ENCODE peak calls at places on chromosomes 16 and 17, in eight cellular contexts. P is AG10803; B is neural progenitor cell; Y is CD8-positive, alpha-beta T cell; X is A549; D is GM23338; R is AG04450; Z is endothelial cell of umbilical vein. H is an unnamed sample.

GRCh38 chr16:86805210-86805609 is 226.9 kb downstream of the FOXL1 start:
- DNase-seq in R (no peak), P (no peak), B (no peak), D (no peak), X (no peak), Y (no peak), Z (no peak), H (no peak)

GRCh38 chr17:75639771-75640555 is 6.7 kb downstream of the SMIM5 start:
- DNase-seq in X (no peak), Y (no peak), R (no peak), B (no peak), D (no peak), P (no peak), Z (no peak), H (no peak)

GRCh38 chr17:49459401-49459984 is 35.6 kb upstream of the NGFR start:
- DNase-seq in X (no peak), R (no peak), D (peak), P (no peak), Y (no peak), B (no peak), Z (no peak), H (no peak)

GRCh38 chr16:84834403-84834772 is 14.6 kb downstream of the CRISPLD2 start:
- DNase-seq in P (peak), Y (no peak), Z (no peak), D (no peak), R (no peak), B (no peak), X (no peak), H (no peak)

GRCh38 chr16:4097826-4098240 is 18.4 kb downstream of the ADCY9 start:
- DNase-seq in Z (peak), Y (no peak), B (no peak), D (peak), X (peak), P (peak), R (peak), H (no peak)

GRCh38 chr17:43907425-43907981 is at the start of gene MPP2:
- DNase-seq in X (peak), D (peak), B (peak), Z (peak), Y (peak), R (peak), P (peak), H (no peak)

GRCh38 chr16:24253192-24253591 is 2.9 kb upstream of the CACNG3 start:
- DNase-seq in R (no peak), B (peak), X (peak), Z (peak), Y (peak), D (peak), P (peak), H (no peak)

GRCh38 chr16:85541619-85542547 is 71.2 kb upstream of the GSE1 start:
- DNase-seq in D (peak), R (no peak), Z (no peak), X (no peak), Y (no peak), P (peak), B (no peak), H (no peak)

GRCh38 chr16:11452746-11453344 is 107.6 kb downstream of the RMI2 start:
- DNase-seq in X (no peak), R (no peak), P (no peak), B (no peak), Z (no peak), D (no peak), Y (no peak), H (no peak)

GRCh38 chr16:83908798-83909197 is 9.9 kb downstream of the MLYCD start:
- DNase-seq in X (no peak), R (no peak), B (no peak), P (no peak), D (no peak), Y (no peak), Z (no peak), H (no peak)

GRCh38 chr17:32627233-32628008 is 140.6 kb downstream of the CDK5R1 start:
- DNase-seq in B (peak), Y (no peak), Z (no peak), X (no peak), R (no peak), D (peak), P (peak), H (no peak)

GRCh38 chr16:84369938-84370627 is 1.7 kb downstream of the ATP2C2 start:
- DNase-seq in R (no peak), D (peak), X (no peak), Y (no peak), P (no peak), B (no peak), Z (no peak), H (no peak)

GRCh38 chr17:48544356-48545021 is 420 bp downstream of the HOXB2 start:
- DNase-seq in B (peak), X (no peak), Y (peak), R (peak), D (peak), Z (peak), P (peak), H (no peak)

GRCh38 chr17:57471941-57472368 is 215.6 kb downstream of the MSI2 start:
- DNase-seq in B (peak), P (no peak), X (no peak), D (peak), R (no peak), Y (no peak), Z (no peak), H (no peak)

GRCh38 chr16:70437017-70437581 is 1.8 kb downstream of the ST3GAL2 start:
- DNase-seq in Y (no peak), D (peak), Z (peak), P (peak), X (no peak), R (peak), B (peak), H (peak)

GRCh38 chr17:35254107-35254802 is 11.4 kb downstream of the SLFN5 start:
- DNase-seq in B (no peak), Y (no peak), X (peak), R (peak), D (no peak), Z (peak), P (peak), H (peak)

GRCh38 chr16:11610580-11610979 is 23.9 kb upstream of the LITAF start:
- DNase-seq in R (no peak), B (no peak), Y (no peak), X (peak), Z (no peak), D (no peak), P (no peak), H (no peak)

GRCh38 chr16:1707193-1707790 is 1.3 kb downstream of the MAPK8IP3 start:
- DNase-seq in D (peak), Z (peak), B (peak), Y (no peak), P (peak), R (no peak), X (no peak), H (no peak)

GRCh38 chr17:74502866-74503265 is 28.4 kb downstream of the CD300LB start:
- DNase-seq in Y (no peak), P (no peak), R (no peak), X (no peak), Z (no peak), B (no peak), D (no peak), H (no peak)

GRCh38 chr17:76529224-76529642 is 8.3 kb downstream of the CYGB start:
- DNase-seq in R (no peak), D (no peak), Z (peak), B (no peak), Y (no peak), P (peak), X (no peak), H (peak)

GRCh38 chr17:1109606-1110523 is 69.9 kb downstream of the ABR start:
- DNase-seq in B (peak), Y (no peak), X (peak), D (peak), P (no peak), R (no peak), Z (no peak), H (no peak)

GRCh38 chr16:55421225-55421624 is 57.8 kb upstream of the MMP2 start:
- DNase-seq in B (no peak), Y (no peak), X (no peak), P (no peak), Z (no peak), R (no peak), D (no peak), H (no peak)

GRCh38 chr17:2691069-2691871 is 20.3 kb downstream of the CLUH start:
- DNase-seq in D (no peak), B (no peak), X (no peak), R (no peak), P (no peak), Z (no peak), Y (no peak), H (no peak)

GRCh38 chr16:80058236-80058635 is 457.7 kb upstream of the MAF start:
- DNase-seq in Z (no peak), D (no peak), P (peak), X (no peak), B (no peak), R (no peak), Y (no peak), H (no peak)

GRCh38 chr17:61656721-61657217 is 65.8 kb upstream of the NACA2 start:
- DNase-seq in B (no peak), P (no peak), X (no peak), Z (peak), R (no peak), Y (no peak), D (no peak), H (no peak)

GRCh38 chr17:46160169-46160568 is 33.1 kb downstream of the KANSL1 start:
- DNase-seq in Y (no peak), D (no peak), Z (no peak), X (no peak), R (no peak), B (no peak), P (no peak), H (no peak)

GRCh38 chr17:33929181-33929724 is 325.8 kb upstream of the CCL2 start:
- DNase-seq in Z (no peak), Y (no peak), B (peak), R (no peak), D (peak), P (no peak), X (no peak), H (no peak)

GRCh38 chr16:68470461-68471150 is 22.3 kb upstream of the SMPD3 start:
- DNase-seq in D (no peak), Z (no peak), X (no peak), B (no peak), P (no peak), Y (peak), R (no peak), H (no peak)
- H3K4me3 ChIP-seq in D (no peak), Z (no peak), X (no peak), B (no peak), P (no peak), Y (peak), R (no peak), H (no peak)

GRCh38 chr16:88754912-88755744 is 29.9 kb downstream of the PIEZO1 start:
- DNase-seq in P (peak), X (no peak), D (peak), B (peak), R (peak), Z (peak), Y (peak), H (no peak)
- TF ChIP-seq CTCF in P (peak), X (no peak), D (peak), B (peak), R (peak), Z (peak), Y (no peak), H (peak)

DNA sequence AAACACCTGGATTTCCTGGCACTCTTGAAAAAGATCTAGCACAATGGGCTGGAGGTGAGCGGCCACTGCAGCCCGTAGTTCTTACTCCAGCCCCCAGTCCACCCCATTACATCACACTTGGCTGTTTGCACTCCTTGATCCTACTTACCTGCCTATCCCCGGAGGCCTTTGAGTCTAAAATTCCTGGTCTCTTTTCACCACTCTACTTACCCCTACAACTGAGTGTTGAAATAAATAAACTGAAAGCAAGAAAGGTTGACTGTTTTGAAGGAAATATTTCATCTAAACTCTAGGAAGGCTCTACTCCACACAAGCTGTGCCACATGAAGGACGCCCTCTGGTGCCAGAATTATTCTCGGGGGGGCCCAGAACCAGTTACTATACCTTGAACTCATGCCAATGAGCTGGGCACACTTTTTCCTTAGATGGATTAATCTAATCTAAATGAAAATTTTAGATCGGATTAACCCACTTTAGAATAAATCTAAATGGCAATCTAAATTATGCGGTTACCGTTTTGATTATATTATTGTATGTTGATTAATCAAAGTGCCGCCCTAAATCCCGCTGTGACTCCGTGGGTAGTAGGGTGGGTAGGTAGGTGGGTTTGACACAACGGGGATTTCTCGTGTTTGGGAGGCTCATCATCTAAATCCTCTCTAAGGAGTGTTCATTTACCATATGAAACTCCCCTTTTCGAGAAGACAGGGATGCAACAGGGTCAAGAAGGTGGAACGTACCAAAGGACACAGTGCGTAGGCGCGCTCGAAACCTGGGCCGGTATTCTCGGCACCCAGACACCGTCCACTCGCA is 651 bp upstream of the EIF1 start:
- DNase-seq in R (no peak), Z (no peak), Y (peak), B (no peak), X (peak), D (peak), P (no peak), H (no peak)
- H3K4me3 ChIP-seq in R (peak), Z (peak), Y (peak), B (peak), X (peak), D (peak), P (peak), H (peak)

DNA sequence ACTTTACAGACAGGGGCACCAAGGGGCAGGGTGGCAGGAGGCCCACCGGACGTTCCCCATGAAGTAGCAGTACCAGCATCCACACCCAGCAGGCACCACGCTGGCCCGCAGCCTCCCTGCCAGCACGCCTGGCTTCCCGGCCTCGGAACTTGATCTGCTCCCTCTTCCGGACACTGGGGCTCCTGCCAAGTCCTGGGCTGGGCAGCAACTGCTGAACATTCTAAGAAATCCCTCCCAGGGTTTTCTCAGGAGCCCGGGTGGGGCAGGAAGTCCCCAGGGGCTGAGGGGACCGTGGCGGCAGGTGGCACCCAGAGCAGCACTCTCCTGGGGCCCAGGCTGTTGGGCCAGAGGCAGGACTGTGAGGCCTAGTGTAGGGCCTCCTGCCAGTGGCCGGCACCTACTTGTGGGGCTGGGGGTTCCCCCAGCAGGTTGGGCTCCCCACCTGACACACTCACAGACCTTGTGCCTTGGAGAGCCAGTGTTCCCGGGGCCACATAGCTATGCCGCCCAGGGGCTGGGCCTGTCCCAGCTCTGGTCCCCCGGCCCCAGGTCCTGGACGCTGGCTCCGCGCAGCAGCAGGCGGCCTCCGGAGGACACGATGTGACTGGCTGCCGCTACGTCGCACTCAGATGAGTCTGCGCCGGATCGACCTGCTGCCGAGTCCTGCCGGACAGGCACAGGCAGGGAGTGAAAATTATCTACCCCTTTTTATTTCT is 86.2 kb upstream of the CBX4 start:
- DNase-seq in Y (no peak), B (peak), Z (no peak), D (peak), X (peak), P (peak), R (no peak), H (no peak)
- TF ChIP-seq CTCF in Y (no peak), B (no peak), Z (no peak), D (no peak), X (no peak), P (peak), R (no peak), H (no peak)

GRCh38 chr17:4908711-4909496 is 6.0 kb upstream of the CHRNE start:
- DNase-seq in D (peak), X (peak), Z (peak), B (peak), P (peak), R (peak), Y (peak), H (peak)
- H3K4me3 ChIP-seq in D (no peak), X (no peak), Z (no peak), B (no peak), P (no peak), R (no peak), Y (no peak), H (no peak)

GRCh38 chr17:38761612-38762011 is 9.1 kb downstream of the PSMB3 start:
- DNase-seq in R (no peak), Z (peak), P (peak), Y (no peak), B (peak), X (peak), D (peak), H (no peak)
- TF ChIP-seq CTCF in R (peak), Z (peak), P (peak), Y (no peak), B (peak), X (peak), D (peak), H (peak)

GRCh38 chr17:19002191-19002590 is 2.4 kb downstream of the FAM83G start:
- DNase-seq in Z (no peak), D (no peak), X (no peak), R (no peak), B (no peak), P (no peak), Y (no peak), H (no peak)
- H3K4me3 ChIP-seq in Z (no peak), D (peak), X (no peak), R (peak), B (no peak), P (peak), Y (no peak), H (peak)

H was measured in HFF-Myc.